ENCODE peak calls at places on chromosomes 4 and X, in eight cellular contexts. One of them, this sample, is unnamed.

GRCh38 chr4:73902038-73902637 is 32.9 kb downstream of the CXCL1 start:
- DNase-seq in HepG2: no peak
- DNase-seq in Karpas-422: no peak
- DNase-seq in adrenal gland: no peak
- DNase-seq in psoas muscle: no peak
- DNase-seq in colonic mucosa: no peak
- DNase-seq in tibial nerve: no peak
- DNase-seq in tibial artery: no peak
- DNase-seq in this sample: no peak

GRCh38 chrX:19091596-19091995 is 30.7 kb downstream of the ADGRG2 start:
- DNase-seq in HepG2: no peak
- DNase-seq in adrenal gland: no peak
- DNase-seq in colonic mucosa: no peak
- DNase-seq in Karpas-422: no peak
- DNase-seq in psoas muscle: no peak
- DNase-seq in tibial artery: no peak
- DNase-seq in tibial nerve: no peak
- DNase-seq in this sample: no peak

GRCh38 chrX:35919536-35920309 is at the start of gene CFAP47:
- DNase-seq in tibial nerve: no peak
- DNase-seq in adrenal gland: peak; percentile 1
- DNase-seq in Karpas-422: no peak
- DNase-seq in colonic mucosa: peak; percentile 43
- DNase-seq in HepG2: no peak
- DNase-seq in psoas muscle: no peak
- DNase-seq in tibial artery: peak; percentile 61
- DNase-seq in this sample: peak; percentile 53

GRCh38 chrX:75061701-75062100 is 94.4 kb downstream of the ABCB7 start:
- DNase-seq in adrenal gland: no peak
- DNase-seq in psoas muscle: no peak
- DNase-seq in Karpas-422: no peak
- DNase-seq in HepG2: no peak
- DNase-seq in tibial artery: no peak
- DNase-seq in colonic mucosa: no peak
- DNase-seq in tibial nerve: no peak
- DNase-seq in this sample: no peak

GRCh38 chr4:183284965-183285364 is 35.1 kb downstream of the CLDN22 start:
- DNase-seq in HepG2: no peak
- DNase-seq in psoas muscle: no peak
- DNase-seq in adrenal gland: peak; percentile 18
- DNase-seq in tibial nerve: no peak
- DNase-seq in Karpas-422: no peak
- DNase-seq in colonic mucosa: no peak
- DNase-seq in tibial artery: no peak
- DNase-seq in this sample: no peak

GRCh38 chr4:93814722-93815121 is 13.8 kb upstream of the ATOH1 start:
- DNase-seq in colonic mucosa: peak; percentile 37
- DNase-seq in tibial nerve: no peak
- DNase-seq in Karpas-422: peak; percentile 60
- DNase-seq in tibial artery: no peak
- DNase-seq in HepG2: no peak
- DNase-seq in adrenal gland: peak; percentile 56
- DNase-seq in psoas muscle: peak; percentile 23
- DNase-seq in this sample: peak; percentile 47

GRCh38 chr4:7649741-7650531 is 215.2 kb upstream of the PSAPL1 start:
- DNase-seq in HepG2: no peak
- DNase-seq in colonic mucosa: no peak
- DNase-seq in tibial artery: no peak
- DNase-seq in Karpas-422: no peak
- DNase-seq in psoas muscle: peak; percentile 25
- DNase-seq in tibial nerve: no peak
- DNase-seq in adrenal gland: peak; percentile 54
- DNase-seq in this sample: peak; percentile 53

GRCh38 chrX:65926095-65927019 is 113.5 kb downstream of the VSIG4 start:
- DNase-seq in adrenal gland: no peak
- DNase-seq in Karpas-422: peak; percentile 68
- DNase-seq in HepG2: no peak
- DNase-seq in tibial artery: no peak
- DNase-seq in tibial nerve: no peak
- DNase-seq in psoas muscle: no peak
- DNase-seq in colonic mucosa: no peak
- DNase-seq in this sample: no peak

GRCh38 chr4:64718091-64718490 is 308.8 kb upstream of the TECRL start:
- DNase-seq in HepG2: no peak
- DNase-seq in Karpas-422: no peak
- DNase-seq in adrenal gland: no peak
- DNase-seq in colonic mucosa: no peak
- DNase-seq in tibial artery: no peak
- DNase-seq in psoas muscle: no peak
- DNase-seq in tibial nerve: no peak
- DNase-seq in this sample: no peak

GRCh38 chr4:3290476-3290875 is 2.3 kb upstream of the RGS12 start:
- DNase-seq in tibial artery: peak; percentile 58
- DNase-seq in colonic mucosa: peak; percentile 22
- DNase-seq in psoas muscle: no peak
- DNase-seq in tibial nerve: no peak
- DNase-seq in Karpas-422: no peak
- DNase-seq in adrenal gland: no peak
- DNase-seq in HepG2: no peak
- DNase-seq in this sample: no peak

GRCh38 chrX:46770817-46771163 is 11.9 kb upstream of the SLC9A7 start:
- DNase-seq in colonic mucosa: no peak
- DNase-seq in psoas muscle: no peak
- DNase-seq in tibial nerve: no peak
- DNase-seq in adrenal gland: peak; percentile 21
- DNase-seq in HepG2: no peak
- DNase-seq in tibial artery: no peak
- DNase-seq in Karpas-422: no peak
- DNase-seq in this sample: no peak

GRCh38 chr4:24210332-24210902 is 320.6 kb upstream of the PPARGC1A start:
- DNase-seq in adrenal gland: peak; percentile 79
- DNase-seq in psoas muscle: peak; percentile 64
- DNase-seq in HepG2: no peak
- DNase-seq in colonic mucosa: no peak
- DNase-seq in tibial artery: peak; percentile 86
- DNase-seq in Karpas-422: no peak
- DNase-seq in tibial nerve: peak; percentile 60
- DNase-seq in this sample: peak; percentile 60

GRCh38 chrX:118240359-118240758 is 105.5 kb upstream of the WDR44 start:
- DNase-seq in adrenal gland: no peak
- DNase-seq in psoas muscle: no peak
- DNase-seq in colonic mucosa: no peak
- DNase-seq in HepG2: no peak
- DNase-seq in tibial artery: no peak
- DNase-seq in tibial nerve: no peak
- DNase-seq in Karpas-422: no peak
- DNase-seq in this sample: no peak

GRCh38 chrX:153924149-153924861 is 1.8 kb downstream of the ARHGAP4 start:
- DNase-seq in Karpas-422: peak; percentile 73
- DNase-seq in adrenal gland: peak; percentile 67
- DNase-seq in tibial nerve: no peak
- DNase-seq in colonic mucosa: no peak
- DNase-seq in psoas muscle: no peak
- DNase-seq in tibial artery: peak; percentile 74
- DNase-seq in HepG2: peak; percentile 58
- DNase-seq in this sample: no peak

GRCh38 chr4:134756456-134756855 is 554.9 kb upstream of the PABPC4L start:
- DNase-seq in colonic mucosa: no peak
- DNase-seq in tibial artery: no peak
- DNase-seq in psoas muscle: no peak
- DNase-seq in adrenal gland: no peak
- DNase-seq in HepG2: no peak
- DNase-seq in Karpas-422: no peak
- DNase-seq in tibial nerve: no peak
- DNase-seq in this sample: no peak

DNA sequence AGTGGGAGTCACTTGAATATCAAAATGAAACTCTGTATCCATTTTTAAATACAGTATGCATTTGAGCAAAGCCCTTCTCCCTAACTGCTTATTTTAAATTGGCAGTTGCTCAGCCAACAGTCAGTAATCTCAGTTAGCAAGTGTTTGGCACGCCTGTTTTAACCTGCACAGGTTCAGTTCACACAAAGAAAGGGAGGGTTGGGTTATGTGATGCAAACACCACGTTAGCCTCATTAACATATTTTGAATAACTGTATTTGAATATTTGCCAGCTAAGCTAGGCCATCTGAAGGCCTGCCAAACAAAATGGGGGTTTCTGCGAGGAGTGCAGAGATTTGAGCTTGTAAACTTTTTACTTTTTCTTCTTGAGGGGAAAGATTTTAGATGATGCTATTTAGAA is 19.8 kb downstream of the GAB1 start:
- DNase-seq in tibial artery: no peak
- DNase-seq in colonic mucosa: no peak
- DNase-seq in tibial nerve: no peak
- DNase-seq in psoas muscle: no peak
- DNase-seq in Karpas-422: no peak
- DNase-seq in adrenal gland: no peak
- DNase-seq in HepG2: no peak
- DNase-seq in this sample: no peak
- H3K4me1 ChIP-seq in tibial artery: no peaks in the 10 kb centered on the region
- H3K4me1 ChIP-seq in colonic mucosa: peaks cover 7% of the 10 kb centered on the region
- H3K4me1 ChIP-seq in tibial nerve: peaks cover 99% of the 10 kb centered on the region
- H3K4me1 ChIP-seq in psoas muscle: peaks cover 92% of the 10 kb centered on the region
- H3K4me1 ChIP-seq in Karpas-422: peaks cover 2% of the 10 kb centered on the region
- H3K4me1 ChIP-seq in adrenal gland: peaks cover 96% of the 10 kb centered on the region
- H3K4me1 ChIP-seq in HepG2: peaks cover 15% of the 10 kb centered on the region
- H3K4me1 ChIP-seq in this sample: peaks cover 92% of the 10 kb centered on the region

GRCh38 chr4:42344749-42345148 is 52.5 kb upstream of the SHISA3 start:
- DNase-seq in colonic mucosa: no peak
- DNase-seq in psoas muscle: no peak
- DNase-seq in adrenal gland: no peak
- DNase-seq in HepG2: no peak
- DNase-seq in tibial artery: no peak
- DNase-seq in tibial nerve: no peak
- DNase-seq in Karpas-422: peak; percentile 16
- DNase-seq in this sample: no peak

GRCh38 chr4:42344260-42344659 is 53.0 kb upstream of the SHISA3 start:
- DNase-seq in colonic mucosa: no peak
- DNase-seq in HepG2: no peak
- DNase-seq in Karpas-422: peak; percentile 35
- DNase-seq in tibial artery: no peak
- DNase-seq in adrenal gland: no peak
- DNase-seq in psoas muscle: no peak
- DNase-seq in tibial nerve: no peak
- DNase-seq in this sample: no peak

GRCh38 chr4:42341518-42342026 is 55.7 kb upstream of the SHISA3 start:
- DNase-seq in colonic mucosa: no peak
- DNase-seq in tibial nerve: no peak
- DNase-seq in Karpas-422: no peak
- DNase-seq in tibial artery: no peak
- DNase-seq in psoas muscle: no peak
- DNase-seq in adrenal gland: no peak
- DNase-seq in HepG2: no peak
- DNase-seq in this sample: no peak

DNA sequence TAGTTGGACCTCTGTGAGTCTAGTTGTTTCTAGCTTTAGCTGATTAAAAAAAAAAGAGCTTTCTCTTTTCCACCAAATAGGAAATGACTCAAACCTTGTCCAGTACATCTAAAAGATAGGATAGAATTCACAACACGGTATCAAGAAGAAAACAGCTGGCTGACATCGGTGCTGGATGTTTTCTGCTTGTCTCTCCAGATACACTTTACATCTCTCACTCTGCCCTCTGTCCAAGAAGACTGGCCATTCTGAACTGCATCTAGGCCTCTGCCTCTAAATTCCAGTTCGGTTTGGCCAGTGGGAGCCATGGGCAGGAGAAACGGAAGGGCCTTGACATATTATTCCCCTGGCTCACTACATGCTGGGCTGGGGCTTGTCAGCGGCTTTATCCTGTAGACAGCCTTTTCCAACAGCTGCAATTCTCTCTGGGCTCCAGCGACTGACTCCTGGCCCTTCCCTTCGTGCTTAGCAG is 57.3 kb upstream of the SHISA3 start:
- DNase-seq in psoas muscle: peak; percentile 23
- DNase-seq in tibial artery: no peak
- DNase-seq in colonic mucosa: no peak
- DNase-seq in adrenal gland: peak; percentile 60
- DNase-seq in tibial nerve: no peak
- DNase-seq in HepG2: no peak
- DNase-seq in Karpas-422: no peak
- DNase-seq in this sample: no peak
- H3K27ac ChIP-seq in psoas muscle: peak overlapping the region; percentile 26
- H3K27ac ChIP-seq in tibial artery: peak overlapping the region; percentile 14
- H3K27ac ChIP-seq in colonic mucosa: no peak overlapping the region
- H3K27ac ChIP-seq in adrenal gland: no peak overlapping the region
- H3K27ac ChIP-seq in tibial nerve: no peak overlapping the region
- H3K27ac ChIP-seq in HepG2: no peak overlapping the region
- H3K27ac ChIP-seq in Karpas-422: no peak overlapping the region
- H3K27ac ChIP-seq in this sample: peak overlapping the region; percentile 63

GRCh38 chr4:153622778-153623240 is 61.3 kb upstream of the TLR2 start:
- DNase-seq in tibial artery: no peak
- DNase-seq in adrenal gland: peak; percentile 45
- DNase-seq in psoas muscle: no peak
- DNase-seq in tibial nerve: no peak
- DNase-seq in colonic mucosa: no peak
- DNase-seq in HepG2: no peak
- DNase-seq in Karpas-422: no peak
- DNase-seq in this sample: no peak
- H3K36me3 ChIP-seq in tibial artery: peaks cover 74% of the 10 kb centered on the region
- H3K36me3 ChIP-seq in adrenal gland: no peaks in the 10 kb centered on the region
- H3K36me3 ChIP-seq in psoas muscle: peaks cover 5% of the 10 kb centered on the region
- H3K36me3 ChIP-seq in tibial nerve: peaks cover 9% of the 10 kb centered on the region
- H3K36me3 ChIP-seq in colonic mucosa: no peaks in the 10 kb centered on the region
- H3K36me3 ChIP-seq in HepG2: no peaks in the 10 kb centered on the region
- H3K36me3 ChIP-seq in Karpas-422: peaks cover 21% of the 10 kb centered on the region
- H3K36me3 ChIP-seq in this sample: peaks cover 85% of the 10 kb centered on the region

DNA sequence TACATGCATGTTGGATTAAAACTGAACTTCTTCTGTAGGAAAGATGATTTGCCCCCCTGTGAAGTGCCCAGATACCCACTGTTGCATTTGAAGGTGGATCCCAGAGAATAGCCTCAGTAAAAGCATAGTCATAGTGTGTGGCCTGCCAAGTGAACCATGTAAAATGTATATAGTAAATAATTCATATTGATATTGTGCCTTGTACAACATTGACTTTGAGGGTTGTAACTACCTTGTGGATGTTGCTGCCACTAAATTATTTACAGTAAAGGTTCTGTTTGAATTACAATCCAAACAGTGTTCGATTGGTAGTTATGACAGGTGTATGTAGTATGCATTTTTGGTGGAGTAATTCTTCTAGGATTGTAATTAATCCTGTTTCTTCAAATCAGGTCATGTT is 19.2 kb downstream of the TMEM131L start:
- DNase-seq in adrenal gland: no peak
- DNase-seq in psoas muscle: no peak
- DNase-seq in colonic mucosa: no peak
- DNase-seq in Karpas-422: no peak
- DNase-seq in tibial artery: no peak
- DNase-seq in tibial nerve: no peak
- DNase-seq in HepG2: no peak
- DNase-seq in this sample: no peak
- H3K4me1 ChIP-seq in adrenal gland: peaks cover 17% of the 10 kb centered on the region
- H3K4me1 ChIP-seq in psoas muscle: peaks cover 79% of the 10 kb centered on the region
- H3K4me1 ChIP-seq in colonic mucosa: peaks cover 9% of the 10 kb centered on the region
- H3K4me1 ChIP-seq in Karpas-422: peaks cover 21% of the 10 kb centered on the region
- H3K4me1 ChIP-seq in tibial artery: no peaks in the 10 kb centered on the region
- H3K4me1 ChIP-seq in tibial nerve: peaks cover 61% of the 10 kb centered on the region
- H3K4me1 ChIP-seq in HepG2: peaks cover 17% of the 10 kb centered on the region
- H3K4me1 ChIP-seq in this sample: peaks cover 57% of the 10 kb centered on the region

GRCh38 chr4:185384877-185385465 is 10.8 kb downstream of the LRP2BP start:
- DNase-seq in Karpas-422: no peak
- DNase-seq in HepG2: no peak
- DNase-seq in psoas muscle: no peak
- DNase-seq in adrenal gland: no peak
- DNase-seq in colonic mucosa: peak; percentile 32
- DNase-seq in tibial nerve: no peak
- DNase-seq in tibial artery: no peak
- DNase-seq in this sample: no peak
- H3K27ac ChIP-seq in Karpas-422: no peak overlapping the region
- H3K27ac ChIP-seq in HepG2: no peak overlapping the region
- H3K27ac ChIP-seq in psoas muscle: peak overlapping the region; percentile 46
- H3K27ac ChIP-seq in adrenal gland: no peak overlapping the region
- H3K27ac ChIP-seq in colonic mucosa: no peak overlapping the region
- H3K27ac ChIP-seq in tibial nerve: peak overlapping the region; percentile 19
- H3K27ac ChIP-seq in tibial artery: peak overlapping the region; percentile 23
- H3K27ac ChIP-seq in this sample: peak overlapping the region; percentile 38

This sample was measured in lower lobe of right lung.